ENCODE peak calls at places on chromosomes 11 and 22, in four cellular contexts. T, A, Z and O are unnamed samples.

GRCh38 chr11:33912405-33913361 is 20.8 kb upstream of the LMO2 start:
- DNase-seq in T (no peak), Z (no peak), A (peak; percentile 62), O (no peak)

GRCh38 chr22:29231971-29232959 is 26.6 kb downstream of the EMID1 start:
- DNase-seq in Z (no peak), A (no peak), T (no peak), O (no peak)

GRCh38 chr11:66956689-66957290 is 1.4 kb downstream of the PC start:
- DNase-seq in A (peak; percentile 19), Z (no peak), T (no peak), O (no peak)

GRCh38 chr11:120034881-120035620 is 102.9 kb downstream of the TRIM29 start:
- DNase-seq in Z (no peak), A (no peak), T (no peak), O (peak; percentile 24)

GRCh38 chr22:46072030-46072881 is 78.1 kb upstream of the PPARA start:
- DNase-seq in Z (peak; percentile 44), A (peak; percentile 20), T (peak; percentile 80), O (no peak)

GRCh38 chr11:126124284-126124683 is 61.6 kb upstream of the CDON start:
- DNase-seq in T (no peak), A (no peak), Z (no peak), O (no peak)

GRCh38 chr22:38135133-38135706 is 24.7 kb upstream of the BAIAP2L2 start:
- DNase-seq in A (no peak), T (no peak), Z (no peak), O (no peak)

GRCh38 chr11:115958089-115959000 is 454.1 kb upstream of the CADM1 start:
- DNase-seq in A (no peak), Z (no peak), T (no peak), O (peak; percentile 26)